ENCODE peak calls at places on chromosomes 16 and 17, in eight cellular contexts. J is stimulated activated CD4-positive, alpha-beta T cell treated with anti-CD3 and anti-CD28 coated beads, Interleukin-1b, Interleukin-23, amount 100 ng/mL, for 1 hour; V is tibial nerve; G is HuH-7.5; S is lower lobe of right lung; F is memory B cell; I is HL-60; M is cardiac fibroblast. P is an unnamed sample.

GRCh38 chr17:17837966-17838962 is 1.5 kb upstream of the SREBF1 start:
- DNase-seq in V (peak), M (peak), S (peak), F (no peak), J (no peak), I (no peak), G (no peak), P (no peak)

GRCh38 chr16:85475233-85475632 is 137.9 kb upstream of the GSE1 start:
- DNase-seq in F (no peak), S (no peak), M (no peak), G (no peak), J (no peak), V (no peak), I (no peak), P (no peak)

GRCh38 chr16:57069053-57069452 is 23.3 kb upstream of the CPNE2 start:
- DNase-seq in G (no peak), M (no peak), S (no peak), J (no peak), V (no peak), I (no peak), F (no peak), P (no peak)

GRCh38 chr17:72726936-72727335 is 365.6 kb downstream of the SLC39A11 start:
- DNase-seq in V (no peak), M (no peak), S (no peak), G (no peak), F (peak), J (no peak), I (no peak), P (peak)

GRCh38 chr17:9241371-9241712 is 220.0 kb downstream of the NTN1 start:
- DNase-seq in S (no peak), J (no peak), M (peak), I (no peak), G (no peak), V (no peak), F (no peak), P (no peak)

GRCh38 chr17:78747479-78747878 is 34.6 kb downstream of the CYTH1 start:
- DNase-seq in G (no peak), S (no peak), I (no peak), F (no peak), J (no peak), M (no peak), V (no peak), P (no peak)

GRCh38 chr16:49528564-49529150 is 155.1 kb downstream of the C16orf78 start:
- DNase-seq in F (no peak), V (no peak), M (peak), G (no peak), I (no peak), J (no peak), S (no peak), P (no peak)

GRCh38 chr17:60102632-60103047 is 23.9 kb upstream of the HEATR6 start:
- DNase-seq in V (no peak), S (peak), F (peak), I (no peak), J (no peak), M (peak), G (no peak), P (peak)

GRCh38 chr17:28570716-28571254 is 539 bp downstream of the PIGS start:
- DNase-seq in S (peak), G (peak), J (no peak), V (no peak), I (no peak), F (no peak), M (no peak), P (peak)

GRCh38 chr17:39699818-39700147 is at the start of gene ERBB2:
- DNase-seq in V (peak), G (peak), I (no peak), M (peak), J (no peak), S (peak), F (no peak), P (no peak)

GRCh38 chr17:21058098-21058893 is 15.5 kb upstream of the USP22 start:
- DNase-seq in M (peak), S (no peak), J (no peak), V (no peak), G (no peak), F (no peak), I (no peak), P (no peak)

GRCh38 chr16:80459331-80459777 is 81.4 kb upstream of the DYNLRB2 start:
- DNase-seq in G (no peak), F (no peak), J (no peak), M (peak), V (peak), S (no peak), I (no peak), P (no peak)

GRCh38 chr17:29573871-29574731 is 5.6 kb downstream of the TP53I13 start:
- DNase-seq in I (no peak), J (no peak), S (no peak), M (no peak), V (peak), G (no peak), F (no peak), P (no peak)

GRCh38 chr16:74829637-74830036 is 55.0 kb upstream of the FA2H start:
- DNase-seq in V (no peak), G (no peak), F (no peak), M (no peak), S (no peak), I (no peak), J (no peak), P (no peak)

GRCh38 chr17:74271902-74272563 is 2.0 kb upstream of the DNAI2 start:
- DNase-seq in F (no peak), G (no peak), V (peak), J (no peak), S (peak), I (no peak), M (peak), P (no peak)

GRCh38 chr17:29251969-29252866 is 5.6 kb downstream of the CRYBA1 start:
- DNase-seq in I (no peak), S (no peak), V (no peak), M (peak), J (no peak), G (no peak), F (no peak), P (no peak)

GRCh38 chr17:63932008-63932561 is at the start of gene CD79B:
- DNase-seq in J (no peak), V (no peak), I (no peak), S (no peak), G (no peak), F (peak), M (no peak), P (peak)

GRCh38 chr17:37607637-37608368 is 1.4 kb downstream of the SYNRG start:
- DNase-seq in J (no peak), V (no peak), F (peak), G (no peak), I (no peak), M (no peak), S (no peak), P (peak)

GRCh38 chr17:29595943-29596774 is 3.2 kb downstream of the ANKRD13B start:
- DNase-seq in V (no peak), J (no peak), F (no peak), S (peak), I (no peak), G (no peak), M (no peak), P (no peak)

GRCh38 chr16:23434380-23434779 is 18.6 kb downstream of the COG7 start:
- DNase-seq in F (peak), S (no peak), M (peak), V (no peak), I (peak), J (no peak), G (peak), P (peak)